ENCODE peak calls at places on chromosomes 1 and 21, in six cellular contexts. One of them, this sample, is unnamed.

GRCh38 chr1:19700046-19700777 is 35.5 kb downstream of the HTR6 start:
- DNase-seq in NB4: no peak
- DNase-seq in HepG2: no peak
- DNase-seq in adrenal gland: no peak
- DNase-seq in heart left ventricle: no peak
- DNase-seq in lower leg skin: no peak
- DNase-seq in this sample: no peak

GRCh38 chr21:37367301-37367757 is 756 bp downstream of the DYRK1A start:
- DNase-seq in NB4: no peak
- DNase-seq in HepG2: no peak
- DNase-seq in adrenal gland: no peak
- DNase-seq in heart left ventricle: peak
- DNase-seq in lower leg skin: no peak
- DNase-seq in this sample: no peak

GRCh38 chr1:246492611-246493245 is 14.4 kb downstream of the SMYD3 start:
- DNase-seq in NB4: peak
- DNase-seq in HepG2: peak
- DNase-seq in adrenal gland: peak
- DNase-seq in heart left ventricle: peak
- DNase-seq in lower leg skin: peak
- DNase-seq in this sample: peak

GRCh38 chr1:98674075-98674781 is 12.7 kb downstream of the SNX7 start:
- DNase-seq in NB4: no peak
- DNase-seq in HepG2: no peak
- DNase-seq in adrenal gland: no peak
- DNase-seq in heart left ventricle: no peak
- DNase-seq in lower leg skin: no peak
- DNase-seq in this sample: no peak

GRCh38 chr1:77975386-77975785 is 3.5 kb downstream of the FUBP1 start:
- DNase-seq in NB4: no peak
- DNase-seq in HepG2: no peak
- DNase-seq in adrenal gland: no peak
- DNase-seq in heart left ventricle: no peak
- DNase-seq in lower leg skin: no peak
- DNase-seq in this sample: no peak

GRCh38 chr1:46656643-46657042 is 11.5 kb downstream of the ATPAF1 start:
- DNase-seq in NB4: no peak
- DNase-seq in HepG2: no peak
- DNase-seq in adrenal gland: no peak
- DNase-seq in heart left ventricle: no peak
- DNase-seq in lower leg skin: no peak
- DNase-seq in this sample: no peak

GRCh38 chr1:54882483-54882882 is 4.5 kb downstream of the DHCR24 start:
- DNase-seq in NB4: no peak
- DNase-seq in HepG2: peak
- DNase-seq in adrenal gland: no peak
- DNase-seq in heart left ventricle: no peak
- DNase-seq in lower leg skin: no peak
- DNase-seq in this sample: no peak

GRCh38 chr1:8460784-8461183 is 142.9 kb downstream of the SLC45A1 start:
- DNase-seq in NB4: no peak
- DNase-seq in HepG2: no peak
- DNase-seq in adrenal gland: no peak
- DNase-seq in heart left ventricle: no peak
- DNase-seq in lower leg skin: no peak
- DNase-seq in this sample: no peak

GRCh38 chr1:117696567-117696966 is 90.7 kb downstream of the TENT5C start:
- DNase-seq in NB4: no peak
- DNase-seq in HepG2: no peak
- DNase-seq in adrenal gland: no peak
- DNase-seq in heart left ventricle: no peak
- DNase-seq in lower leg skin: no peak
- DNase-seq in this sample: no peak

GRCh38 chr1:192604979-192605620 is 29.5 kb downstream of the RGS1 start:
- DNase-seq in NB4: peak
- DNase-seq in HepG2: no peak
- DNase-seq in adrenal gland: no peak
- DNase-seq in heart left ventricle: no peak
- DNase-seq in lower leg skin: no peak
- DNase-seq in this sample: no peak

GRCh38 chr1:196527941-196528340 is 80.3 kb downstream of the KCNT2 start:
- DNase-seq in NB4: no peak
- DNase-seq in HepG2: no peak
- DNase-seq in adrenal gland: no peak
- DNase-seq in heart left ventricle: no peak
- DNase-seq in lower leg skin: no peak
- DNase-seq in this sample: no peak

GRCh38 chr1:244296447-244296846 is 155.3 kb downstream of the ADSS2 start:
- DNase-seq in NB4: no peak
- DNase-seq in HepG2: no peak
- DNase-seq in adrenal gland: peak
- DNase-seq in heart left ventricle: no peak
- DNase-seq in lower leg skin: no peak
- DNase-seq in this sample: no peak

DNA sequence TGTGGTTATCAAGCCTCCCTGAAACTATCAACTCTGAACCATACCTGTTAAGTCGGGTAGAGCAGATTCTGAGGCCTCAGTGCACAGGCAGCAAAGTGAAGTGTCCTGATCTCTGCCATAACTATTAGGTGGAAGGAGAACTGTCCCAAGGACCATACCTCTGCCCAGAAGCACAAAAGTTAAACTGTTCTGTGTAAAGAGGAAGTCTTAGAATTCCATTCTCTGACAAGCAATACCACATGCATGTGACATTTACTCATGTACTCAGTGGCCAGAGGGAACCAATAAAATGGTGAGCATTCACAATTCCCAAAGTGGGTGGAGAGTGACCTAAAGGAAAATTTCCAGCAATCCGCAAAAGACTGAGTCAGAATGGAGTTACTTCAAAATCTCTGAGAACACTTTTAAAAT is 61.0 kb downstream of the TOR3A start:
- DNase-seq in NB4: peak
- DNase-seq in HepG2: peak
- DNase-seq in adrenal gland: no peak
- DNase-seq in heart left ventricle: no peak
- DNase-seq in lower leg skin: peak
- DNase-seq in this sample: no peak
- TF ChIP-seq POLR2A in NB4: no peak
- TF ChIP-seq POLR2A in HepG2: no peak
- TF ChIP-seq POLR2A in adrenal gland: peak
- TF ChIP-seq POLR2A in heart left ventricle: no peak
- TF ChIP-seq POLR2A in lower leg skin: no peak
- TF ChIP-seq POLR2A in this sample: no peak

GRCh38 chr1:155017021-155017945 is 14.7 kb downstream of the ZBTB7B start:
- DNase-seq in NB4: peak
- DNase-seq in HepG2: peak
- DNase-seq in adrenal gland: peak
- DNase-seq in heart left ventricle: peak
- DNase-seq in lower leg skin: peak
- DNase-seq in this sample: peak

GRCh38 chr1:155016231-155016831 is 13.7 kb downstream of the ZBTB7B start:
- DNase-seq in NB4: peak
- DNase-seq in HepG2: no peak
- DNase-seq in adrenal gland: no peak
- DNase-seq in heart left ventricle: no peak
- DNase-seq in lower leg skin: no peak
- DNase-seq in this sample: peak

GRCh38 chr1:155014709-155015508 is 12.3 kb downstream of the ZBTB7B start:
- DNase-seq in NB4: no peak
- DNase-seq in HepG2: no peak
- DNase-seq in adrenal gland: no peak
- DNase-seq in heart left ventricle: no peak
- DNase-seq in lower leg skin: no peak
- DNase-seq in this sample: no peak

GRCh38 chr1:155013632-155014031 is 11.0 kb downstream of the ZBTB7B start:
- DNase-seq in NB4: peak
- DNase-seq in HepG2: no peak
- DNase-seq in adrenal gland: no peak
- DNase-seq in heart left ventricle: no peak
- DNase-seq in lower leg skin: no peak
- DNase-seq in this sample: peak

DNA sequence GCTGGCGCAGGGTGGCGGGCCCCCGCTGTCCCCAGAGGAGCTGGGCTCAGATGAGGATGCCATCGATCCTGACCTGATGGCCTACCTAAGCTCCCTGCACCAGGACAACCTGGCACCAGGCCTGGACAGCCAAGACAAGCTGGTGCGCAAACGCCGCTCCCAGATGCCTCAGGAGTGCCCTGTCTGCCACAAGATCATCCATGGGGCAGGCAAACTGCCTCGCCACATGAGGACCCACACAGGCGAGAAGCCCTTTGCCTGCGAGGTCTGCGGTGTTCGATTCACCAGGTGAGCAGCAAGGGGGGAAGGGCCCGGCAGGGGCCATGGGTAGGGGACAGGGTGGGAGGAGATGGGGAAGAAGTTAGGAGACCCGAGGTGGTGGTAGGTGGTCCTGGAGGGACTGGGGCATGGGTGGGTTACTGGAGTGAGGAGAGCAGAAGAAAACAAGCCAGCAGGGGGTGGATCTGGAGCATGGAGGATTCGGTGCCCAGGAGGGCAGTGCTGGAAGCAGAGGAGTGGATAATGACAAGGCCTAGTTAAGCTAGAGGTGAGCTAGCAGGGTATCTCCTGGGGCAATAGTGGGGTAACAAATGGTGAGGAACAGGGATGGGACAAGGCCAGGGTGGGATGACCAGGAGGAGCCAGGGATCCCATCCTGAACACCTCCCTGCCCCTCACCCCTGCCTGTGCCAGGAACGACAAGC is 13.1 kb downstream of the ZBTB7B start:
- DNase-seq in NB4: no peak
- DNase-seq in HepG2: no peak
- DNase-seq in adrenal gland: no peak
- DNase-seq in heart left ventricle: no peak
- DNase-seq in lower leg skin: no peak
- DNase-seq in this sample: peak
- TF ChIP-seq POLR2A in NB4: no peak
- TF ChIP-seq POLR2A in HepG2: no peak
- TF ChIP-seq POLR2A in adrenal gland: no peak
- TF ChIP-seq POLR2A in heart left ventricle: no peak
- TF ChIP-seq POLR2A in lower leg skin: no peak
- TF ChIP-seq POLR2A in this sample: no peak

DNA sequence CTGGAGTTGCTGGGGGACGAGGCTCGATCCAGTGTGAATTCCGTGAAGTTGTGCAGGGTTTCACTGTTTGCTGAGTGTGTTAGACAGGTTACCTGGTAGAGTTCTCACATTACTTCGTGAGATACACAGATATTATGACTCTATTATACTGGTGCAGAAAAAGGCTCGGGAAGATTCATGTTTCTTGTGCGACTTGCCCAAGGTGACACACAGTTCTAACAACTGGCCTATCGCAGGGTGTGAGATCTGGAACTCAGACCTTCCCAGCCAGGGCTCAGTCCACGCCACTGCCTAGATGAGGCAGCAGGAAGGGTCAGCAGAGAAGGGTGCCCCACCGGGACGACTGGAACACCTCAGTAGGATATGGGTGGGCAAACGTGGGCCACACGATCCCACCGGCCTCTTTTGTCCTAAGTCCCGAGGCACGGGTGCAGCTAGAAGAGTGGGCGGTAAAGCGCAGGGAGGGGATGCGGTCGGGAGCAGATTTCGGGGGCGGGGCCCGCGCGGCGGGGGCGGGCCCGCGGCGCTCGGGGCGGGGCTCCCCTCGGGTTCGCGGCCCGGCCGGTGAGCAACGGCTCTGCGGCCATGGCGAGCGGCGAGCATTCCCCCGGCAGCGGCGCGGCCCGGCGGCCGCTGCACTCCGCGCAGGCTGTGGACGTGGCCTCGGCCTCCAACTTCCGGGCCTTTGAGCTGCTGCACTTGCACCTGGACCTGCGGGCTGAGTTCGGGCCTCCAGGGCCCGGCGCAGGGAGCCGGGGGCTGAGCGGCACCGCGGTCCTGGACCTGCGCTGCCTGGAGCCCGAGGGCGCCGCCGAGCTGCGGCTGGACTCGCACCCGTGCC is at the start of gene RNPEP:
- DNase-seq in NB4: peak
- DNase-seq in HepG2: peak
- DNase-seq in adrenal gland: peak
- DNase-seq in heart left ventricle: peak
- DNase-seq in lower leg skin: peak
- DNase-seq in this sample: peak
- TF ChIP-seq POLR2A in NB4: peak
- TF ChIP-seq POLR2A in HepG2: peak
- TF ChIP-seq POLR2A in adrenal gland: peak
- TF ChIP-seq POLR2A in heart left ventricle: peak
- TF ChIP-seq POLR2A in lower leg skin: no peak
- TF ChIP-seq POLR2A in this sample: peak

DNA sequence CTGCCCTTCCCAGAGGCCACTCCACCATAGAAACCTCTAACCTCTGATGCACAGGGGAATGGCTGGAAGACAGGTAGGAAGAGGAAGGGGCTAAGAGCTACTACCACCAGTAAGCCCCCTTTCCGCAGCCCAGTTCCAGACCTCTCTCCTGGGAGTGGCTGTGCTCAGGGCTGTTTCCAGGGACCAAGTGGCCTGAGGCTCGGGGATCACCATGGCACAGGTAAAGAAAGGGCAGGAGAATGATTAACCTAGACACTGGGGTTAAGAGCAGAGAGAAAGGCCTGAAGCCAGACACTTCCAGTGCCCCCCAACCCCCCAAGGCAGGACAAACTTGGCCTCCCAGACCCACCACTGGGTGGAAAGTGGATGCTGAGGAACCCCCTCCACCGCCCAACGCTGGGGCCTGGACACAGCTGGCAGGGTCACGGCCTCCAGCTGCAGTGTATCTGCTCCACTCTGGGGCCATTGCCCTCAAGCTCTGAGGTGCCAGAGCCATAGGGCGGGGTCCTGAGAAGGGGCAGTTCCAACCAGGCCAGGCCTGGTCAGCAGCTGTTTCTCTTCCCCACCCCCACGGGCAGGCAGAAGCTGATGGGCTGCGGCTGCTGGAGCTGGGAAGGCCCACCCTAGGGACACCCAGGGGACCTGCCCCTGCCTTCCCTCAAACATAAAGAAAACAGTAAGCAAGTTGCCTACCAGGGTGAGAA is 2.7 kb downstream of the TAGLN2 start:
- DNase-seq in NB4: no peak
- DNase-seq in HepG2: no peak
- DNase-seq in adrenal gland: peak
- DNase-seq in heart left ventricle: peak
- DNase-seq in lower leg skin: no peak
- DNase-seq in this sample: peak
- TF ChIP-seq POLR2A in NB4: no peak
- TF ChIP-seq POLR2A in HepG2: no peak
- TF ChIP-seq POLR2A in adrenal gland: no peak
- TF ChIP-seq POLR2A in heart left ventricle: no peak
- TF ChIP-seq POLR2A in lower leg skin: no peak
- TF ChIP-seq POLR2A in this sample: no peak

This sample was measured in ovary.